ENCODE peak calls at places on chromosomes 3 and 15, in four cellular contexts. One of them, this sample, is unnamed.

GRCh38 chr15:69491051-69491505 is 38.5 kb downstream of the RPLP1 start:
- DNase-seq in SJSA1: no peak
- DNase-seq in CD8-positive, alpha-beta memory T cell: no peak
- DNase-seq in MM.1S: no peak
- DNase-seq in this sample: no peak

GRCh38 chr3:38008191-38008701 is 17.7 kb downstream of the VILL start:
- DNase-seq in SJSA1: no peak
- DNase-seq in CD8-positive, alpha-beta memory T cell: no peak
- DNase-seq in MM.1S: no peak
- DNase-seq in this sample: no peak

GRCh38 chr3:9168230-9168629 is 81.2 kb downstream of the SRGAP3 start:
- DNase-seq in SJSA1: no peak
- DNase-seq in CD8-positive, alpha-beta memory T cell: no peak
- DNase-seq in MM.1S: peak; percentile 95
- DNase-seq in this sample: no peak

GRCh38 chr15:63408514-63408913 is 26.9 kb upstream of the CA12 start:
- DNase-seq in SJSA1: no peak
- DNase-seq in CD8-positive, alpha-beta memory T cell: no peak
- DNase-seq in MM.1S: no peak
- DNase-seq in this sample: no peak

GRCh38 chr3:100789582-100789981 is 80.3 kb downstream of the TFG start:
- DNase-seq in SJSA1: no peak
- DNase-seq in CD8-positive, alpha-beta memory T cell: no peak
- DNase-seq in MM.1S: no peak
- DNase-seq in this sample: no peak

GRCh38 chr15:45399381-45400212 is 21.3 kb upstream of the GATM start:
- DNase-seq in SJSA1: no peak
- DNase-seq in CD8-positive, alpha-beta memory T cell: no peak
- DNase-seq in MM.1S: peak; percentile 68
- DNase-seq in this sample: no peak

GRCh38 chr3:10192953-10193691 is 28.4 kb downstream of the IRAK2 start:
- DNase-seq in SJSA1: peak; percentile 87
- DNase-seq in CD8-positive, alpha-beta memory T cell: peak; percentile 37
- DNase-seq in MM.1S: no peak
- DNase-seq in this sample: no peak

GRCh38 chr3:196219194-196219969 is 3.0 kb downstream of the SLC51A start:
- DNase-seq in SJSA1: peak; percentile 70
- DNase-seq in CD8-positive, alpha-beta memory T cell: peak; percentile 18
- DNase-seq in MM.1S: peak; percentile 84
- DNase-seq in this sample: no peak

GRCh38 chr3:3666664-3667063 is 132.6 kb upstream of the LRRN1 start:
- DNase-seq in SJSA1: no peak
- DNase-seq in CD8-positive, alpha-beta memory T cell: no peak
- DNase-seq in MM.1S: peak; percentile 23
- DNase-seq in this sample: no peak

GRCh38 chr3:12186515-12187286 is 28.0 kb upstream of the TIMP4 start:
- DNase-seq in SJSA1: no peak
- DNase-seq in CD8-positive, alpha-beta memory T cell: no peak
- DNase-seq in MM.1S: no peak
- DNase-seq in this sample: no peak

GRCh38 chr3:179606534-179607085 is 2.0 kb downstream of the NDUFB5 start:
- DNase-seq in SJSA1: no peak
- DNase-seq in CD8-positive, alpha-beta memory T cell: no peak
- DNase-seq in MM.1S: no peak
- DNase-seq in this sample: no peak

GRCh38 chr3:133489466-133490085 is 83.9 kb upstream of the CDV3 start:
- DNase-seq in SJSA1: no peak
- DNase-seq in CD8-positive, alpha-beta memory T cell: no peak
- DNase-seq in MM.1S: no peak
- DNase-seq in this sample: no peak

GRCh38 chr15:55116636-55117035 is 80.1 kb downstream of the RSL24D1 start:
- DNase-seq in SJSA1: no peak
- DNase-seq in CD8-positive, alpha-beta memory T cell: no peak
- DNase-seq in MM.1S: no peak
- DNase-seq in this sample: no peak
- H3K27ac ChIP-seq in SJSA1: no peak overlapping the region
- H3K27ac ChIP-seq in CD8-positive, alpha-beta memory T cell: no peak overlapping the region
- H3K27ac ChIP-seq in MM.1S: no peak overlapping the region
- H3K27ac ChIP-seq in this sample: no peak overlapping the region

DNA sequence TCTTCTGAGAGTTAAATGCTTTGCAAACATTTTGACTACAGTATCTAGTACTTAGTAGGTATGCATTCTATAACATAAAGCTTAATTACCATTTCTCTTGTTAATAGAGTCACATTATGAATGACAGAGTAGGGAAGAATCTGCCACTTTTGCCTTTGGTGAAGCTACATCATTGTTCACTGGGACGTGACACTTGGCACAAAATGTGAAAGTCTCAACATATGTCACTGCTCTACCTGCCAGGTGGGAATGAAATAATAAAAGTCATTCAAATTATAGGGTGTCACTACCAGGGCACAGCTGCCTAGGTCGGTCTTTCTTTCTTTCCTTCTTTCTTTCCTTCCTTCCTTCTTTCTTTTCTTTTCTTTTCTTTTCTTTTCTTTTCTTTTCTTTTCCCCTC is 17.6 kb downstream of the GPR87 start:
- DNase-seq in SJSA1: no peak
- DNase-seq in CD8-positive, alpha-beta memory T cell: no peak
- DNase-seq in MM.1S: no peak
- DNase-seq in this sample: no peak
- H3K27me3 ChIP-seq in SJSA1: no peaks in the 10 kb centered on the region
- H3K27me3 ChIP-seq in CD8-positive, alpha-beta memory T cell: no peaks in the 10 kb centered on the region
- H3K27me3 ChIP-seq in MM.1S: no peaks in the 10 kb centered on the region
- H3K27me3 ChIP-seq in this sample: no peaks in the 10 kb centered on the region

GRCh38 chr3:177284383-177284881 is 87.2 kb upstream of the TBL1XR1 start:
- DNase-seq in SJSA1: peak; percentile 68
- DNase-seq in CD8-positive, alpha-beta memory T cell: no peak
- DNase-seq in MM.1S: no peak
- DNase-seq in this sample: peak; percentile 82
- H3K27ac ChIP-seq in SJSA1: peak overlapping the region; percentile 82
- H3K27ac ChIP-seq in CD8-positive, alpha-beta memory T cell: no peak overlapping the region
- H3K27ac ChIP-seq in MM.1S: no peak overlapping the region
- H3K27ac ChIP-seq in this sample: no peak overlapping the region

GRCh38 chr15:88849376-88850122 is 45.8 kb downstream of the HAPLN3 start:
- DNase-seq in SJSA1: no peak
- DNase-seq in CD8-positive, alpha-beta memory T cell: no peak
- DNase-seq in MM.1S: no peak
- DNase-seq in this sample: no peak

GRCh38 chr15:88847144-88847543 is 43.9 kb downstream of the ACAN start:
- DNase-seq in SJSA1: no peak
- DNase-seq in CD8-positive, alpha-beta memory T cell: no peak
- DNase-seq in MM.1S: no peak
- DNase-seq in this sample: no peak

GRCh38 chr15:88848203-88848602 is 45.0 kb downstream of the ACAN start:
- DNase-seq in SJSA1: no peak
- DNase-seq in CD8-positive, alpha-beta memory T cell: no peak
- DNase-seq in MM.1S: no peak
- DNase-seq in this sample: no peak

DNA sequence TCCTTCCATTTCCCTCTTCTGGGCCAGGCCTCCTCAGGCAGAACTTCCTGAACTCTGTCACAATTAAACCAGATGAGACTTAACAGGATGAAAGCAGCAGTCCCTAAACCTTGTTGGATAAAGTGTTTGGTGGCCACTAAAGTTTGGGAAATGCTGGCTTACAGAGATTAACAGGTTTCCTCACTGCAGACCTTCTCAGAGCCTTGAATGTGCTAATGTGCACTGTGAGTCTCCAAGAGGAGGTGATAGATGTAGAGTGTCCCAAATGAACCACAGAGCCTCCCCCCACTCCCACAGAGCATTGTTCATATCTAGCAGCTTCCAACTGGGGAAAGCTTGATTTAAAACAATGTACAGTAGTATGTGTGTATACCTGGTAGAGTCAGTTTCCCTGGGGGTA is 42.9 kb downstream of the HAPLN3 start:
- DNase-seq in SJSA1: no peak
- DNase-seq in CD8-positive, alpha-beta memory T cell: no peak
- DNase-seq in MM.1S: no peak
- DNase-seq in this sample: no peak
- H3K27me3 ChIP-seq in SJSA1: peaks cover 4% of the 10 kb centered on the region
- H3K27me3 ChIP-seq in CD8-positive, alpha-beta memory T cell: no peaks in the 10 kb centered on the region
- H3K27me3 ChIP-seq in MM.1S: peaks cover 13% of the 10 kb centered on the region
- H3K27me3 ChIP-seq in this sample: no peaks in the 10 kb centered on the region

DNA sequence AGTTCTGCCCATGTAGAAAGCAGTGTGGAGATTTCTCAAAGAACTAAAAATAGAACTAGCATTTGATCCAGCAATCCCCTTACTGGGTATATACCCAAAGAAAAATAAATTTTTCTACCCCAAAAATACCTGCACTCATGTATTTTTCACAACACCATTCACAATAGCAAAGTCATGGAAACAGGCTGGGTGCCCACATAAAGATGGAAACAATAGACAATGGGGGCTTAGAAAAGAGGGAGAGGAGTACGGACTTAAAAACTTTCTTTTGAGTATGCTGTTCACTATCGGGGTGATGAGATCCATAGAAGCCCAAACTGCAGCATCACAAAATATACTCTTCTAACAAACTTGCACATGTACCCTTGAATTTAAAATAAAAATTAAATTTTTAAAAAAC is 345.1 kb upstream of the CCDC54 start:
- DNase-seq in SJSA1: no peak
- DNase-seq in CD8-positive, alpha-beta memory T cell: no peak
- DNase-seq in MM.1S: no peak
- DNase-seq in this sample: no peak
- H3K27ac ChIP-seq in SJSA1: no peak overlapping the region
- H3K27ac ChIP-seq in CD8-positive, alpha-beta memory T cell: no peak overlapping the region
- H3K27ac ChIP-seq in MM.1S: no peak overlapping the region
- H3K27ac ChIP-seq in this sample: no peak overlapping the region

GRCh38 chr15:65631503-65631902 is 9.8 kb downstream of the SLC24A1 start:
- DNase-seq in SJSA1: no peak
- DNase-seq in CD8-positive, alpha-beta memory T cell: no peak
- DNase-seq in MM.1S: peak; percentile 35
- DNase-seq in this sample: no peak
- H3K27me3 ChIP-seq in SJSA1: no peaks in the 10 kb centered on the region
- H3K27me3 ChIP-seq in CD8-positive, alpha-beta memory T cell: no peaks in the 10 kb centered on the region
- H3K27me3 ChIP-seq in MM.1S: peaks cover 7% of the 10 kb centered on the region
- H3K27me3 ChIP-seq in this sample: no peaks in the 10 kb centered on the region

GRCh38 chr15:75179773-75180140 is 21.9 kb upstream of the C15orf39 start:
- DNase-seq in SJSA1: no peak
- DNase-seq in CD8-positive, alpha-beta memory T cell: no peak
- DNase-seq in MM.1S: no peak
- DNase-seq in this sample: no peak

GRCh38 chr15:75177360-75178071 is 24.2 kb upstream of the C15orf39 start:
- DNase-seq in SJSA1: no peak
- DNase-seq in CD8-positive, alpha-beta memory T cell: no peak
- DNase-seq in MM.1S: peak; percentile 47
- DNase-seq in this sample: no peak

GRCh38 chr15:75178938-75179772 is 22.5 kb upstream of the C15orf39 start:
- DNase-seq in SJSA1: peak; percentile 32
- DNase-seq in CD8-positive, alpha-beta memory T cell: no peak
- DNase-seq in MM.1S: no peak
- DNase-seq in this sample: no peak

GRCh38 chr15:75176404-75176761 is 25.3 kb upstream of the C15orf39 start:
- DNase-seq in SJSA1: no peak
- DNase-seq in CD8-positive, alpha-beta memory T cell: no peak
- DNase-seq in MM.1S: no peak
- DNase-seq in this sample: no peak

DNA sequence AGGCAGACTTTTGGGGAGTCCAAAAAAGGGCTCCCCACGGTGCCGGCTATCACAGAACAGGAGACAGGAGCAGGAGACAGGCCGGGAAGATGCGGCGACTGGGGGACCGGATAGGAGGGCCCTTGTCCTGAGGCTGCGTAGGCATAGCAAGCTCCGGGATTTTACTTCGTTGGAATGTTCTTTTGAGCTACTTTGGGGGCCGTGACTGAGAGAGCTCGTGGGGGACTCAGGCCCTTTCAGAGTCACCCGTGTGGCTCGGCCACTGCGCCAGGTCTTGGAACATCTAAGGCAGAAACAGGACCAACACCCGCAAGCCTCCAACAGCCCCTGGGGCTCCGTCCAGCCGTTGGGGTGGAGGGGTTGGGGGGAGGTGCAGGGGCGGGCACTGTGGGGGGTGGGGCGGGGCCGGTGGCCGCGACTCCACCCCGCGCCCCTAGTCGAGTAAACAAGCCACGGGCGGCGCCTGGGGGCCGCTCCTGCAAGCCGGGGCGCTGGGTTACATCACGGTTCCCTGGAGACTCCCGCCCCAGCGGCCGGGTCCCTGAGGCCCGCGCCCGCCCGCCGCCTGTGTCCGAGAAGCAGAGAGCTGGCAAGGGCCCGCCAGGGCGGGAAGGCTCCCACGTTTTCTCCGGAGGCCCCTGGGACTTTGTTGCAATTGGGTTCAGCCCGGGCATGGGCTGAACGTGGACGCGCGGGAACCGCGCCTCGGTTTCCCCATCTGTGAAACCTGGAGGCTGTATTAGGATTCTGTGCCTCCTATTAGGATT is 23.3 kb upstream of the C15orf39 start:
- DNase-seq in SJSA1: peak; percentile 40
- DNase-seq in CD8-positive, alpha-beta memory T cell: no peak
- DNase-seq in MM.1S: peak; percentile 33
- DNase-seq in this sample: no peak
- H3K27ac ChIP-seq in SJSA1: no peak overlapping the region
- H3K27ac ChIP-seq in CD8-positive, alpha-beta memory T cell: peak overlapping the region; percentile 67
- H3K27ac ChIP-seq in MM.1S: peak overlapping the region; percentile 73
- H3K27ac ChIP-seq in this sample: no peak overlapping the region

GRCh38 chr15:89513284-89513683 is 16.9 kb upstream of the RHCG start:
- DNase-seq in SJSA1: no peak
- DNase-seq in CD8-positive, alpha-beta memory T cell: no peak
- DNase-seq in MM.1S: no peak
- DNase-seq in this sample: no peak
- H3K27me3 ChIP-seq in SJSA1: peaks cover 30% of the 10 kb centered on the region
- H3K27me3 ChIP-seq in CD8-positive, alpha-beta memory T cell: no peaks in the 10 kb centered on the region
- H3K27me3 ChIP-seq in MM.1S: no peaks in the 10 kb centered on the region
- H3K27me3 ChIP-seq in this sample: no peaks in the 10 kb centered on the region